ENCODE peak calls at places on chromosome 10, in five cellular contexts. M is upper lobe of right lung, C is hepatocyte, I is nephron progenitor cell, G is choroid plexus epithelial cell. D is an unnamed sample.

GRCh38 chr10:87861566-87861952 is 1.8 kb downstream of the KLLN start:
- DNase-seq in G (peak; percentile 87), M (peak; percentile 88), I (peak; percentile 42), C (peak; percentile 87), D (peak; percentile 75)

GRCh38 chr10:86017841-86018734 is 348.5 kb downstream of the GRID1 start:
- DNase-seq in C (no peak), I (no peak), M (peak; percentile 72), G (no peak), D (no peak)

GRCh38 chr10:13862541-13863233 is 275.9 kb downstream of the PRPF18 start:
- DNase-seq in M (no peak), G (no peak), I (no peak), C (no peak), D (no peak)

GRCh38 chr10:88116491-88116890 is 253.1 kb downstream of the PTEN start:
- DNase-seq in M (no peak), G (no peak), C (no peak), I (no peak), D (no peak)

GRCh38 chr10:28553963-28554362 is 21.0 kb downstream of the WAC start:
- DNase-seq in M (no peak), C (no peak), I (no peak), G (no peak), D (no peak)

GRCh38 chr10:78520737-78521430 is 487.2 kb downstream of the RPS24 start:
- DNase-seq in I (no peak), G (peak; percentile 55), M (no peak), C (peak; percentile 78), D (no peak)

GRCh38 chr10:124589491-124590006 is 127.9 kb downstream of the LHPP start:
- DNase-seq in M (no peak), G (no peak), C (no peak), I (no peak), D (no peak)

GRCh38 chr10:15112657-15113056 is 15.5 kb downstream of the RPP38 start:
- DNase-seq in M (no peak), G (no peak), C (no peak), I (no peak), D (no peak)

GRCh38 chr10:23081156-23081833 is 14.1 kb upstream of the MSRB2 start:
- DNase-seq in G (no peak), I (no peak), M (no peak), C (no peak), D (no peak)

GRCh38 chr10:119412831-119413737 is 129.4 kb downstream of the RGS10 start:
- DNase-seq in G (peak; percentile 77), I (peak; percentile 29), M (peak; percentile 71), C (peak; percentile 49), D (no peak)

GRCh38 chr10:88687853-88688467 is 18.1 kb upstream of the LIPK start:
- DNase-seq in M (no peak), C (peak; percentile 19), G (peak; percentile 61), I (no peak), D (no peak)

GRCh38 chr10:24469993-24470392 is 253.7 kb downstream of the ARHGAP21 start:
- DNase-seq in G (peak; percentile 59), C (peak; percentile 84), M (no peak), I (no peak), D (no peak)

GRCh38 chr10:110996256-110996655 is 76.9 kb downstream of the SHOC2 start:
- DNase-seq in C (no peak), M (no peak), I (no peak), G (no peak), D (no peak)

GRCh38 chr10:11901454-11902431 is 78.6 kb downstream of the PROSER2 start:
- DNase-seq in C (peak; percentile 47), G (peak; percentile 54), M (no peak), I (no peak), D (no peak)

GRCh38 chr10:11864727-11865126 is 41.6 kb downstream of the PROSER2 start:
- DNase-seq in C (no peak), I (no peak), G (no peak), M (peak; percentile 29), D (no peak)

GRCh38 chr10:34323197-34323596 is 491.9 kb downstream of the PARD3 start:
- DNase-seq in I (no peak), M (no peak), C (no peak), G (peak; percentile 59), D (no peak)

GRCh38 chr10:88272186-88272585 is 310.9 kb downstream of the RNLS start:
- DNase-seq in M (no peak), C (no peak), G (no peak), I (no peak), D (no peak)

GRCh38 chr10:96047004-96047649 is 3.7 kb downstream of the CCNJ start:
- DNase-seq in M (no peak), C (peak; percentile 30), I (no peak), G (peak; percentile 18), D (no peak)

GRCh38 chr10:117663750-117664149 is 121.2 kb downstream of the EMX2 start:
- DNase-seq in I (no peak), C (peak; percentile 81), G (peak; percentile 97), M (no peak), D (no peak)

GRCh38 chr10:11468126-11468742 is 143.2 kb downstream of the USP6NL start:
- DNase-seq in C (no peak), I (no peak), G (peak; percentile 52), M (no peak), D (no peak)

GRCh38 chr10:115945696-115946445 is 327.1 kb downstream of the GFRA1 start:
- DNase-seq in G (no peak), I (no peak), C (no peak), M (no peak), D (no peak)

GRCh38 chr10:6202098-6202683 is 541 bp upstream of the PFKFB3 start:
- DNase-seq in M (peak; percentile 72), I (peak; percentile 29), C (no peak), G (no peak), D (no peak)

GRCh38 chr10:81708946-81709345 is 166.0 kb upstream of the NRG3 start:
- DNase-seq in G (no peak), I (no peak), M (no peak), C (no peak), D (no peak)

GRCh38 chr10:4054651-4055435 is 269.8 kb upstream of the KLF6 start:
- DNase-seq in M (no peak), C (no peak), G (no peak), I (no peak), D (no peak)

GRCh38 chr10:129391464-129391863 is 75.6 kb upstream of the MGMT start:
- DNase-seq in M (no peak), C (no peak), G (no peak), I (no peak), D (no peak)

GRCh38 chr10:100204370-100204769 is 18.5 kb upstream of the ERLIN1 start:
- DNase-seq in M (no peak), G (no peak), C (no peak), I (no peak), D (no peak)

GRCh38 chr10:103542764-103543616 is 49.5 kb downstream of the NEURL1 start:
- DNase-seq in C (peak; percentile 59), G (peak; percentile 66), I (peak; percentile 42), M (peak; percentile 59), D (no peak)
- TF ChIP-seq CTCF in C (peak; percentile 61), G (peak; percentile 77), I (peak; percentile 27), M (peak; percentile 46), D (no peak)

DNA sequence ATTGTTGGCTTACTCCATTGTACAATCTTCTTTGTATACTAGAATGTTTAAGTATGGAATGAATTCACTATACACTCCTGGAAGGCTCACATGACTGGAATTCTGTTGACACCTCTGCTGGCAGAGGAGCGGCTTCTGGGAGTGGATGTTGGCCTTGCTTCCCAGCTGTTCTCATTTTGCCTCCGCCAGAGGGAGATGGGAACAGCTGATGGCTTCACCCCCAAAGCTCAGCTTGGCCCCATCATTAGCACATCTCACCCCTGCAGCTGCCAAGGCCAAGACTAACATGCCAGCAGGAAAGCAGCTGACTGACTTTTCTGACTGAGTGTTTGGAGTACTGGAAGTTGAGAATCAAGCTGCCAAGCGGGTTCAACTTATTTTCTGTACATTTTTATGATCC is 15.1 kb downstream of the ADAM12 start:
- DNase-seq in G (peak; percentile 48), I (no peak), C (no peak), M (no peak), D (no peak)
- TF ChIP-seq CTCF in G (peak; percentile 21), I (no peak), C (no peak), M (no peak), D (no peak)

GRCh38 chr10:132793213-132793612 is 7.3 kb upstream of the NKX6-2 start:
- DNase-seq in C (no peak), G (no peak), M (no peak), I (no peak), D (no peak)

GRCh38 chr10:132796846-132797245 is 10.9 kb upstream of the NKX6-2 start:
- DNase-seq in M (no peak), C (no peak), I (peak; percentile 2), G (no peak), D (no peak)

GRCh38 chr10:132792796-132793195 is 6.8 kb upstream of the NKX6-2 start:
- DNase-seq in I (no peak), M (no peak), G (no peak), C (no peak), D (no peak)

GRCh38 chr10:132790934-132791829 is 5.2 kb upstream of the NKX6-2 start:
- DNase-seq in C (no peak), G (no peak), I (no peak), M (no peak), D (no peak)

GRCh38 chr10:132793871-132794849 is 8.2 kb upstream of the NKX6-2 start:
- DNase-seq in G (no peak), I (peak; percentile 61), C (no peak), M (no peak), D (no peak)
- TF ChIP-seq CTCF in G (no peak), I (no peak), C (no peak), M (no peak), D (no peak)

DNA sequence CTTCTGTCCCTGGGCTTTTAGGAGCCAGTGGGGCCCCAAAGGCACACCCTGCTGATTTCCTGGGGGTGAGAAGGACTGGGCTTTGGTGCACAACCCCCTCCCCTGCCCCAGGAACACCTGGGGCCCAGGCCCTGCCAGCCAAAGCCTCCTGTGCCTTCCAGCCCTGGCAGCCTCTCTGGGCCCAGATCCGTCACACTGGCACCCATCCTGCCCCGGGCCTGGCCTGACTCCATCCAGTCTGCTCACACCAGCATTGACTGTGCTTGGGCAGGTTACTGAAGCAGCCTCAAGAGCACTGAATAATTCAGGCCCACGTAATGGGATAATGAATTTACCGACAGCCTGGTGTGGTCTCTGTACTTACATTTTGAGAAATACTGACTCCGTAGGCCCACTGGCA is 12.0 kb upstream of the COMTD1 start:
- DNase-seq in I (no peak), M (peak; percentile 53), G (no peak), C (no peak), D (no peak)
- TF ChIP-seq CTCF in I (no peak), M (no peak), G (no peak), C (no peak), D (no peak)

GRCh38 chr10:123526356-123527079 is 139.6 kb upstream of the GPR26 start:
- DNase-seq in G (no peak), I (no peak), M (no peak), C (no peak), D (no peak)
- TF ChIP-seq CTCF in G (no peak), I (no peak), M (no peak), C (no peak), D (no peak)